ENCODE peak calls at places on chromosome 5, in seven cellular contexts. One of them, this sample, is unnamed.

GRCh38 chr5:15026944-15027343 is 155.4 kb upstream of the ANKH start:
- DNase-seq in suprapubic skin: no peak
- DNase-seq in CD8-positive, alpha-beta memory T cell: no peak
- DNase-seq in choroid plexus epithelial cell: no peak
- DNase-seq in mammary epithelial cell: no peak
- DNase-seq in Peyer's patch: no peak
- DNase-seq in AG09309: no peak
- DNase-seq in this sample: no peak

GRCh38 chr5:42583322-42583721 is 160.1 kb downstream of the GHR start:
- DNase-seq in AG09309: peak
- DNase-seq in CD8-positive, alpha-beta memory T cell: no peak
- DNase-seq in choroid plexus epithelial cell: peak
- DNase-seq in Peyer's patch: peak
- DNase-seq in mammary epithelial cell: peak
- DNase-seq in suprapubic skin: no peak
- DNase-seq in this sample: no peak

GRCh38 chr5:59358497-59358896 is 535.0 kb downstream of the PDE4D start:
- DNase-seq in choroid plexus epithelial cell: peak
- DNase-seq in mammary epithelial cell: no peak
- DNase-seq in Peyer's patch: no peak
- DNase-seq in AG09309: no peak
- DNase-seq in suprapubic skin: no peak
- DNase-seq in CD8-positive, alpha-beta memory T cell: no peak
- DNase-seq in this sample: no peak

GRCh38 chr5:148414848-148415247 is 31.1 kb downstream of the FBXO38 start:
- DNase-seq in choroid plexus epithelial cell: no peak
- DNase-seq in Peyer's patch: no peak
- DNase-seq in suprapubic skin: no peak
- DNase-seq in CD8-positive, alpha-beta memory T cell: no peak
- DNase-seq in mammary epithelial cell: no peak
- DNase-seq in AG09309: no peak
- DNase-seq in this sample: no peak

GRCh38 chr5:154302181-154302580 is 111.6 kb downstream of the GALNT10 start:
- DNase-seq in CD8-positive, alpha-beta memory T cell: no peak
- DNase-seq in Peyer's patch: no peak
- DNase-seq in suprapubic skin: no peak
- DNase-seq in AG09309: no peak
- DNase-seq in choroid plexus epithelial cell: no peak
- DNase-seq in mammary epithelial cell: no peak
- DNase-seq in this sample: no peak

GRCh38 chr5:132829742-132830435 is 558 bp downstream of the SHROOM1 start:
- DNase-seq in AG09309: no peak
- DNase-seq in CD8-positive, alpha-beta memory T cell: peak
- DNase-seq in Peyer's patch: peak
- DNase-seq in choroid plexus epithelial cell: peak
- DNase-seq in mammary epithelial cell: peak
- DNase-seq in suprapubic skin: peak
- DNase-seq in this sample: peak

GRCh38 chr5:43305948-43306563 is 7.2 kb downstream of the HMGCS1 start:
- DNase-seq in CD8-positive, alpha-beta memory T cell: no peak
- DNase-seq in choroid plexus epithelial cell: peak
- DNase-seq in Peyer's patch: no peak
- DNase-seq in AG09309: peak
- DNase-seq in mammary epithelial cell: no peak
- DNase-seq in suprapubic skin: no peak
- DNase-seq in this sample: no peak

GRCh38 chr5:42894057-42894456 is 82.4 kb upstream of the SELENOP start:
- DNase-seq in suprapubic skin: no peak
- DNase-seq in AG09309: no peak
- DNase-seq in choroid plexus epithelial cell: peak
- DNase-seq in CD8-positive, alpha-beta memory T cell: no peak
- DNase-seq in Peyer's patch: no peak
- DNase-seq in mammary epithelial cell: no peak
- DNase-seq in this sample: no peak

GRCh38 chr5:109083937-109084336 is 325.8 kb downstream of the PJA2 start:
- DNase-seq in choroid plexus epithelial cell: no peak
- DNase-seq in suprapubic skin: no peak
- DNase-seq in Peyer's patch: no peak
- DNase-seq in CD8-positive, alpha-beta memory T cell: no peak
- DNase-seq in AG09309: no peak
- DNase-seq in mammary epithelial cell: no peak
- DNase-seq in this sample: no peak

GRCh38 chr5:139600336-139600949 is 39.3 kb downstream of the UBE2D2 start:
- DNase-seq in CD8-positive, alpha-beta memory T cell: no peak
- DNase-seq in AG09309: no peak
- DNase-seq in Peyer's patch: no peak
- DNase-seq in suprapubic skin: no peak
- DNase-seq in mammary epithelial cell: peak
- DNase-seq in choroid plexus epithelial cell: peak
- DNase-seq in this sample: no peak

GRCh38 chr5:170275376-170275994 is 22.1 kb downstream of the LCP2 start:
- DNase-seq in Peyer's patch: no peak
- DNase-seq in mammary epithelial cell: no peak
- DNase-seq in suprapubic skin: no peak
- DNase-seq in AG09309: no peak
- DNase-seq in choroid plexus epithelial cell: no peak
- DNase-seq in CD8-positive, alpha-beta memory T cell: peak
- DNase-seq in this sample: no peak

GRCh38 chr5:170283296-170283695 is 14.3 kb downstream of the LCP2 start:
- DNase-seq in suprapubic skin: no peak
- DNase-seq in choroid plexus epithelial cell: no peak
- DNase-seq in mammary epithelial cell: no peak
- DNase-seq in Peyer's patch: no peak
- DNase-seq in CD8-positive, alpha-beta memory T cell: no peak
- DNase-seq in AG09309: no peak
- DNase-seq in this sample: no peak

GRCh38 chr5:170280090-170280493 is 17.5 kb downstream of the LCP2 start:
- DNase-seq in suprapubic skin: no peak
- DNase-seq in AG09309: no peak
- DNase-seq in Peyer's patch: no peak
- DNase-seq in mammary epithelial cell: no peak
- DNase-seq in CD8-positive, alpha-beta memory T cell: no peak
- DNase-seq in choroid plexus epithelial cell: peak
- DNase-seq in this sample: no peak

GRCh38 chr5:170277953-170278352 is 19.6 kb downstream of the LCP2 start:
- DNase-seq in Peyer's patch: no peak
- DNase-seq in mammary epithelial cell: no peak
- DNase-seq in suprapubic skin: no peak
- DNase-seq in choroid plexus epithelial cell: no peak
- DNase-seq in CD8-positive, alpha-beta memory T cell: no peak
- DNase-seq in AG09309: no peak
- DNase-seq in this sample: no peak

GRCh38 chr5:170278611-170279500 is 18.7 kb downstream of the LCP2 start:
- DNase-seq in Peyer's patch: peak
- DNase-seq in CD8-positive, alpha-beta memory T cell: peak
- DNase-seq in suprapubic skin: no peak
- DNase-seq in mammary epithelial cell: no peak
- DNase-seq in AG09309: no peak
- DNase-seq in choroid plexus epithelial cell: peak
- DNase-seq in this sample: peak
- H3K4me3 ChIP-seq in Peyer's patch: no peak
- H3K4me3 ChIP-seq in CD8-positive, alpha-beta memory T cell: peak
- H3K4me3 ChIP-seq in suprapubic skin: no peak
- H3K4me3 ChIP-seq in mammary epithelial cell: no peak
- H3K4me3 ChIP-seq in AG09309: no peak
- H3K4me3 ChIP-seq in choroid plexus epithelial cell: no peak
- H3K4me3 ChIP-seq in this sample: peak

DNA sequence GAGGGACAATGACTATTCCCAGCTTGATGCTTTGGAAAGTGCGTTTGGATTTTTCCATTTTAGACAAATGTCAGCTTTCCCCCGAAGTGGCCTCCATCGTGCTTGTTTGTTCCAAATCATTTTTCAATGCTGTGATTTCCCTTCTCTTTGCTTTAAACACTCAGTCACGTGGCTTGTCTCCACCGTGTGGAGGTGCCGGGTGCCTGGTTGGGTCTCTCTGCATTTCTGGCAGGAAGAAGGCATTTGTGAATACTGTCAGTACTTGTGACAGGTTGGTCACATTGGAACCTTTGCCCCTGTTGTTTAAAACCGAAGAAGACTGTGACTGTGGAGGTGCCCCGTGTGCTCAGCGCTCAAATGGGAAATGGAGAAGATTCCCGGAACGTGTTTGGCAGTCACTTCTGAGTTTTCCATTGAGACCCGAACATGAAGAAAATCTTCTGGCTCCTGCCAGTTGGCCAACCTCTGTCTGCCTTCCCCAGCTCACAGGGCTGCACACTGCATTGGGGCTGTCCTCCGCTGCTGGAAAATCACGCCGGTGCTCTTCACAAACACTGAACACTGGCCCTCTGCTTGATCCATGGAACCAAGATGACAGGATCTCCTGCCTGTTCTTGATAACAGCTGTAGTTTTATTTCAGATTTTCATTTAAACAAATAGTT is 74.6 kb downstream of the LMNB1 start:
- DNase-seq in CD8-positive, alpha-beta memory T cell: no peak
- DNase-seq in choroid plexus epithelial cell: no peak
- DNase-seq in mammary epithelial cell: no peak
- DNase-seq in suprapubic skin: no peak
- DNase-seq in AG09309: no peak
- DNase-seq in Peyer's patch: peak
- DNase-seq in this sample: peak
- H3K4me3 ChIP-seq in CD8-positive, alpha-beta memory T cell: no peak
- H3K4me3 ChIP-seq in choroid plexus epithelial cell: no peak
- H3K4me3 ChIP-seq in mammary epithelial cell: no peak
- H3K4me3 ChIP-seq in suprapubic skin: no peak
- H3K4me3 ChIP-seq in AG09309: no peak
- H3K4me3 ChIP-seq in Peyer's patch: no peak
- H3K4me3 ChIP-seq in this sample: no peak

DNA sequence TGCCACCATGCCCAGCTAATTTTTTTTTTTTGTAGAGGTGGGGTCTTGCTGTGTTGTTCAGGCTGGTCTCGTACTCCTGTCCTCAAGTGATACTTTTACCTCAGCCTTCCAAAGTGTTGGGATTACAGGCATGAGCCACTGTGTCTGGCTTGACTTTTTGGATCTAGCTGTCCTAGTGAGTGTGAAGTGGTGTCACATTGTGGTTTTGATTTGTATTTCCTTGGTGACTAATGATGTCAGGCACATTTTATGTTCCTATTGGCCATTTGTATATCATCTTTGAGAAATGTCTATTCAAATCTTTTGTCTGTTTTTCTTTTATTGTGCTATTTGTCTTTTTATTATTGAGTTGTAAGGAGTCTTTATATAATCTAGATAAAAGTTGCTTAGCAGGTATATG is 53.5 kb upstream of the MCCC2 start:
- DNase-seq in mammary epithelial cell: peak
- DNase-seq in AG09309: no peak
- DNase-seq in CD8-positive, alpha-beta memory T cell: no peak
- DNase-seq in Peyer's patch: no peak
- DNase-seq in choroid plexus epithelial cell: peak
- DNase-seq in suprapubic skin: no peak
- DNase-seq in this sample: no peak
- H3K4me3 ChIP-seq in mammary epithelial cell: no peak
- H3K4me3 ChIP-seq in AG09309: no peak
- H3K4me3 ChIP-seq in CD8-positive, alpha-beta memory T cell: no peak
- H3K4me3 ChIP-seq in Peyer's patch: no peak
- H3K4me3 ChIP-seq in choroid plexus epithelial cell: no peak
- H3K4me3 ChIP-seq in suprapubic skin: no peak
- H3K4me3 ChIP-seq in this sample: no peak

DNA sequence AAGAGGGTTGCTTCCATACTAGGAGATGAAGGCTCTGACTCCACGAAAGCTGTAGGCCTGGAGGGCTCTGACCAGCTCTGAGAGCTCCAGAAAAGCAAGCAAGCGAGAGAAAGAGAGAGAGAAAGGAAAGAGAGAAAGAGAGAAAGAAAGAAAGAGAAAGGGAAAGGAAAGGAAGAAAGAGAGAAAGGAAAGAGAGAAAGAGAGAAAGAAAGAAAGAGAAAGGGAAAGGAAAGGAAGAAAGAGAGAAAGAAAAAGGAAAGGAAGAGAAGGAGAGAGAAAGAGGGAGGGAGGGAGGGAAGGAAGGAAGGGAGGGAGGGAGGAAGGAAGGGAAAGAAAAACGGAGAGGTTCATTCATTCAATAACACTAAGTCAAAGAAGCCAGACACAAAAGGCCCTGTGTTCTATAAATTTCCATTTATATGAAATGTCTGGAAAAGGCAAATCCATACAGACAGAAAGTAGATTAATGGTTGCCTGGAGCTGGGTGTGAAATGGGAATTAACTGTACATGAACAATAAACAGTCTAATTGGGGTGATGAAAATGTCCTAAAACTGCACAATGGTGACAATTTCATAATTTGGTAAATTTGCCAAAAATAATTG is 1.8 kb upstream of the STK10 start:
- DNase-seq in AG09309: no peak
- DNase-seq in choroid plexus epithelial cell: no peak
- DNase-seq in suprapubic skin: no peak
- DNase-seq in Peyer's patch: no peak
- DNase-seq in CD8-positive, alpha-beta memory T cell: no peak
- DNase-seq in mammary epithelial cell: no peak
- DNase-seq in this sample: no peak
- H3K4me3 ChIP-seq in AG09309: no peak
- H3K4me3 ChIP-seq in choroid plexus epithelial cell: peak
- H3K4me3 ChIP-seq in suprapubic skin: no peak
- H3K4me3 ChIP-seq in Peyer's patch: no peak
- H3K4me3 ChIP-seq in CD8-positive, alpha-beta memory T cell: no peak
- H3K4me3 ChIP-seq in mammary epithelial cell: no peak
- H3K4me3 ChIP-seq in this sample: no peak

GRCh38 chr5:32018476-32019436 is 155.4 kb downstream of the GOLPH3 start:
- DNase-seq in CD8-positive, alpha-beta memory T cell: no peak
- DNase-seq in AG09309: no peak
- DNase-seq in choroid plexus epithelial cell: no peak
- DNase-seq in Peyer's patch: no peak
- DNase-seq in mammary epithelial cell: no peak
- DNase-seq in suprapubic skin: no peak
- DNase-seq in this sample: no peak
- H3K4me3 ChIP-seq in CD8-positive, alpha-beta memory T cell: no peak
- H3K4me3 ChIP-seq in AG09309: no peak
- H3K4me3 ChIP-seq in choroid plexus epithelial cell: no peak
- H3K4me3 ChIP-seq in Peyer's patch: no peak
- H3K4me3 ChIP-seq in mammary epithelial cell: no peak
- H3K4me3 ChIP-seq in suprapubic skin: no peak
- H3K4me3 ChIP-seq in this sample: peak

GRCh38 chr5:111744455-111744854 is 12.5 kb downstream of the NREP start:
- DNase-seq in CD8-positive, alpha-beta memory T cell: no peak
- DNase-seq in AG09309: no peak
- DNase-seq in suprapubic skin: no peak
- DNase-seq in mammary epithelial cell: no peak
- DNase-seq in choroid plexus epithelial cell: no peak
- DNase-seq in Peyer's patch: no peak
- DNase-seq in this sample: no peak

GRCh38 chr5:111743993-111744392 is 13.0 kb downstream of the NREP start:
- DNase-seq in Peyer's patch: no peak
- DNase-seq in AG09309: no peak
- DNase-seq in suprapubic skin: no peak
- DNase-seq in mammary epithelial cell: no peak
- DNase-seq in choroid plexus epithelial cell: peak
- DNase-seq in CD8-positive, alpha-beta memory T cell: no peak
- DNase-seq in this sample: no peak

GRCh38 chr5:111743521-111743920 is 13.5 kb downstream of the NREP start:
- DNase-seq in suprapubic skin: no peak
- DNase-seq in mammary epithelial cell: no peak
- DNase-seq in Peyer's patch: no peak
- DNase-seq in AG09309: no peak
- DNase-seq in choroid plexus epithelial cell: no peak
- DNase-seq in CD8-positive, alpha-beta memory T cell: no peak
- DNase-seq in this sample: no peak

GRCh38 chr5:111746791-111747190 is 10.2 kb downstream of the NREP start:
- DNase-seq in Peyer's patch: no peak
- DNase-seq in CD8-positive, alpha-beta memory T cell: no peak
- DNase-seq in suprapubic skin: no peak
- DNase-seq in choroid plexus epithelial cell: no peak
- DNase-seq in AG09309: no peak
- DNase-seq in mammary epithelial cell: no peak
- DNase-seq in this sample: no peak

GRCh38 chr5:111745075-111745474 is 11.9 kb downstream of the NREP start:
- DNase-seq in AG09309: no peak
- DNase-seq in Peyer's patch: no peak
- DNase-seq in CD8-positive, alpha-beta memory T cell: no peak
- DNase-seq in choroid plexus epithelial cell: no peak
- DNase-seq in mammary epithelial cell: no peak
- DNase-seq in suprapubic skin: no peak
- DNase-seq in this sample: no peak
- H3K4me3 ChIP-seq in AG09309: no peak
- H3K4me3 ChIP-seq in Peyer's patch: no peak
- H3K4me3 ChIP-seq in CD8-positive, alpha-beta memory T cell: no peak
- H3K4me3 ChIP-seq in choroid plexus epithelial cell: no peak
- H3K4me3 ChIP-seq in mammary epithelial cell: no peak
- H3K4me3 ChIP-seq in suprapubic skin: no peak
- H3K4me3 ChIP-seq in this sample: no peak